ENCODE peak calls at places on chromosome 17, in ten cellular contexts. A is OCI-LY7; J is NCI-H187 treated with DMSO at 0.1 percent for 48 hours; O is SJCRH30; W is choroid plexus epithelial cell; G is smooth muscle cell of the brain vasculature; H is GM20000; T is CD4-positive, alpha-beta memory T cell; F is Kasumi-1; L is NCI-H69. C is an unnamed sample.
A peak's percentile ranks its signal among the peaks of the same experiment; 100 is the strongest.

GRCh38 chr17:49074851-49075540 is 57.6 kb upstream of the B4GALNT2 start:
- DNase-seq in J (no peak), O (no peak), W (peak; percentile 17), A (no peak), T (no peak), L (no peak), F (no peak), G (no peak), H (no peak), C (no peak)

GRCh38 chr17:67157732-67158639 is 87.0 kb downstream of the HELZ start:
- DNase-seq in G (no peak), T (no peak), H (peak; percentile 19), A (peak; percentile 39), W (peak; percentile 79), L (peak; percentile 91), F (peak; percentile 53), J (no peak), O (peak; percentile 65), C (peak; percentile 41)

GRCh38 chr17:7589891-7590611 is at the start of gene SOX15:
- DNase-seq in L (no peak), W (no peak), H (no peak), A (no peak), F (no peak), G (no peak), T (no peak), O (no peak), J (no peak), C (no peak)

GRCh38 chr17:67293251-67294203 is 48.5 kb upstream of the HELZ start:
- DNase-seq in L (peak; percentile 25), O (peak; percentile 89), J (no peak), T (peak; percentile 67), F (peak; percentile 98), W (peak; percentile 71), G (no peak), A (peak; percentile 83), H (peak; percentile 87), C (peak; percentile 83)

GRCh38 chr17:50939795-50940684 is 73.9 kb upstream of the TOB1 start:
- DNase-seq in J (no peak), H (no peak), L (no peak), T (no peak), F (no peak), W (no peak), O (no peak), G (no peak), A (no peak), C (no peak)

GRCh38 chr17:44108440-44109311 is 14.8 kb downstream of the HDAC5 start:
- DNase-seq in L (no peak), O (peak; percentile 86), J (no peak), W (peak; percentile 98), H (no peak), G (peak; percentile 90), A (no peak), T (no peak), F (no peak), C (no peak)

GRCh38 chr17:29573871-29574731 is 5.6 kb downstream of the TP53I13 start:
- DNase-seq in A (no peak), O (no peak), W (no peak), J (no peak), G (no peak), F (no peak), T (no peak), H (no peak), L (no peak), C (no peak)

GRCh38 chr17:2337811-2338657 is 733 bp downstream of the SGSM2 start:
- DNase-seq in J (no peak), T (peak; percentile 47), A (peak; percentile 28), H (peak; percentile 83), F (no peak), O (peak; percentile 45), L (peak; percentile 63), G (no peak), W (peak; percentile 59), C (peak; percentile 54)

GRCh38 chr17:76232342-76232741 is 8.0 kb downstream of the RNF157 start:
- DNase-seq in O (no peak), G (no peak), J (no peak), F (no peak), T (no peak), H (no peak), L (peak; percentile 24), W (peak; percentile 57), A (no peak), C (no peak)

GRCh38 chr17:14209215-14209614 is 27.4 kb downstream of the CDRT15 start:
- DNase-seq in J (no peak), H (no peak), G (no peak), L (no peak), W (no peak), O (no peak), A (no peak), F (no peak), T (no peak), C (no peak)

GRCh38 chr17:48492401-48493298 is 38.2 kb downstream of the HOXB1 start:
- DNase-seq in L (peak; percentile 97), H (peak; percentile 84), T (peak; percentile 54), O (peak; percentile 65), A (no peak), G (no peak), F (no peak), J (peak; percentile 56), W (peak; percentile 59), C (peak; percentile 72)

GRCh38 chr17:21213491-21214014 is 408 bp downstream of the TMEM11 start:
- DNase-seq in L (peak; percentile 55), T (no peak), A (peak; percentile 46), G (no peak), F (no peak), O (peak; percentile 84), H (no peak), J (no peak), W (peak; percentile 25), C (peak; percentile 37)